ENCODE peak calls at places on chromosomes 11 and 22, in four cellular contexts. One of them, this sample, is unnamed.
A peak's percentile ranks its signal among the peaks of the same experiment; 100 is the strongest.

GRCh38 chr11:14422052-14422813 is 63.2 kb upstream of the RRAS2 start:
- DNase-seq in psoas muscle: peak; percentile 96
- DNase-seq in heart left ventricle: peak; percentile 94
- DNase-seq in CD4-positive, alpha-beta memory T cell: no peak
- DNase-seq in this sample: peak; percentile 94

GRCh38 chr11:106581399-106581798 is 436.9 kb downstream of the GUCY1A2 start:
- DNase-seq in psoas muscle: no peak
- DNase-seq in heart left ventricle: no peak
- DNase-seq in CD4-positive, alpha-beta memory T cell: no peak
- DNase-seq in this sample: no peak

GRCh38 chr11:29482510-29482909 is 534.3 kb downstream of the KCNA4 start:
- DNase-seq in psoas muscle: no peak
- DNase-seq in heart left ventricle: no peak
- DNase-seq in CD4-positive, alpha-beta memory T cell: no peak
- DNase-seq in this sample: no peak

GRCh38 chr11:35190804-35191348 is 51.9 kb downstream of the CD44 start:
- DNase-seq in psoas muscle: no peak
- DNase-seq in heart left ventricle: no peak
- DNase-seq in CD4-positive, alpha-beta memory T cell: no peak
- DNase-seq in this sample: no peak

GRCh38 chr11:69546735-69547370 is 65.4 kb downstream of the LINC01488 start:
- DNase-seq in psoas muscle: no peak
- DNase-seq in heart left ventricle: no peak
- DNase-seq in CD4-positive, alpha-beta memory T cell: no peak
- DNase-seq in this sample: no peak

GRCh38 chr22:20602589-20603164 is 95.3 kb downstream of the MED15 start:
- DNase-seq in psoas muscle: no peak
- DNase-seq in heart left ventricle: no peak
- DNase-seq in CD4-positive, alpha-beta memory T cell: no peak
- DNase-seq in this sample: no peak

GRCh38 chr11:56841210-56841810 is 92.8 kb upstream of the OR9G4 start:
- DNase-seq in psoas muscle: peak; percentile 38
- DNase-seq in heart left ventricle: peak; percentile 25
- DNase-seq in CD4-positive, alpha-beta memory T cell: no peak
- DNase-seq in this sample: no peak

GRCh38 chr11:123642435-123642834 is 12.0 kb downstream of the SCN3B start:
- DNase-seq in psoas muscle: no peak
- DNase-seq in heart left ventricle: no peak
- DNase-seq in CD4-positive, alpha-beta memory T cell: no peak
- DNase-seq in this sample: no peak

GRCh38 chr11:87266751-87267150 is 229.0 kb downstream of the TMEM135 start:
- DNase-seq in psoas muscle: no peak
- DNase-seq in heart left ventricle: no peak
- DNase-seq in CD4-positive, alpha-beta memory T cell: no peak
- DNase-seq in this sample: no peak

GRCh38 chr11:75689861-75690641 is 21.2 kb upstream of the MAP6 start:
- DNase-seq in psoas muscle: no peak
- DNase-seq in heart left ventricle: no peak
- DNase-seq in CD4-positive, alpha-beta memory T cell: no peak
- DNase-seq in this sample: no peak

GRCh38 chr11:1786466-1786865 is 22.7 kb upstream of the CTSD start:
- DNase-seq in psoas muscle: no peak
- DNase-seq in heart left ventricle: no peak
- DNase-seq in CD4-positive, alpha-beta memory T cell: no peak
- DNase-seq in this sample: no peak

GRCh38 chr22:17994424-17995108 is 29.8 kb downstream of the MICAL3 start:
- DNase-seq in psoas muscle: no peak
- DNase-seq in heart left ventricle: no peak
- DNase-seq in CD4-positive, alpha-beta memory T cell: no peak
- DNase-seq in this sample: no peak

GRCh38 chr11:3660960-3661359 is 10.2 kb downstream of the CHRNA10 start:
- DNase-seq in psoas muscle: no peak
- DNase-seq in heart left ventricle: no peak
- DNase-seq in CD4-positive, alpha-beta memory T cell: no peak
- DNase-seq in this sample: no peak

GRCh38 chr11:12042215-12042676 is 33.8 kb upstream of the DKK3 start:
- DNase-seq in psoas muscle: no peak
- DNase-seq in heart left ventricle: no peak
- DNase-seq in CD4-positive, alpha-beta memory T cell: no peak
- DNase-seq in this sample: no peak

GRCh38 chr11:32723332-32723731 is 71.1 kb downstream of the CCDC73 start:
- DNase-seq in psoas muscle: no peak
- DNase-seq in heart left ventricle: no peak
- DNase-seq in CD4-positive, alpha-beta memory T cell: no peak
- DNase-seq in this sample: no peak

GRCh38 chr11:112625816-112626215 is 335.4 kb upstream of the NCAM1 start:
- DNase-seq in psoas muscle: no peak
- DNase-seq in heart left ventricle: no peak
- DNase-seq in CD4-positive, alpha-beta memory T cell: no peak
- DNase-seq in this sample: no peak

GRCh38 chr11:112364962-112365481 is 104.4 kb upstream of the PLET1 start:
- DNase-seq in psoas muscle: no peak
- DNase-seq in heart left ventricle: no peak
- DNase-seq in CD4-positive, alpha-beta memory T cell: no peak
- DNase-seq in this sample: no peak

GRCh38 chr11:75482931-75483469 is 42.7 kb downstream of the GDPD5 start:
- DNase-seq in psoas muscle: no peak
- DNase-seq in heart left ventricle: no peak
- DNase-seq in CD4-positive, alpha-beta memory T cell: no peak
- DNase-seq in this sample: no peak

GRCh38 chr11:10452211-10452767 is 2.8 kb upstream of the AMPD3 start:
- DNase-seq in psoas muscle: no peak
- DNase-seq in heart left ventricle: no peak
- DNase-seq in CD4-positive, alpha-beta memory T cell: no peak
- DNase-seq in this sample: no peak

GRCh38 chr11:134393638-134394037 is 18.4 kb downstream of the B3GAT1 start:
- DNase-seq in psoas muscle: no peak
- DNase-seq in heart left ventricle: no peak
- DNase-seq in CD4-positive, alpha-beta memory T cell: no peak
- DNase-seq in this sample: no peak

GRCh38 chr11:36022891-36023290 is 79.0 kb downstream of the LDLRAD3 start:
- DNase-seq in psoas muscle: no peak
- DNase-seq in heart left ventricle: no peak
- DNase-seq in CD4-positive, alpha-beta memory T cell: no peak
- DNase-seq in this sample: no peak

GRCh38 chr22:33896801-33897620 is 23.3 kb downstream of the LARGE1 start:
- DNase-seq in psoas muscle: no peak
- DNase-seq in heart left ventricle: no peak
- DNase-seq in CD4-positive, alpha-beta memory T cell: no peak
- DNase-seq in this sample: no peak

GRCh38 chr11:44290206-44290605 is 19.7 kb downstream of the ALX4 start:
- DNase-seq in psoas muscle: no peak
- DNase-seq in heart left ventricle: no peak
- DNase-seq in CD4-positive, alpha-beta memory T cell: no peak
- DNase-seq in this sample: no peak

GRCh38 chr11:80727315-80727714 is 1286.5 kb upstream of the TENM4 start:
- DNase-seq in psoas muscle: no peak
- DNase-seq in heart left ventricle: no peak
- DNase-seq in CD4-positive, alpha-beta memory T cell: no peak
- DNase-seq in this sample: no peak

GRCh38 chr11:68331338-68331947 is 19.1 kb downstream of the LRP5 start:
- DNase-seq in psoas muscle: no peak
- DNase-seq in heart left ventricle: peak; percentile 39
- DNase-seq in CD4-positive, alpha-beta memory T cell: no peak
- DNase-seq in this sample: no peak

GRCh38 chr22:39647836-39648500 is 77.4 kb downstream of the CACNA1I start:
- DNase-seq in psoas muscle: peak; percentile 41
- DNase-seq in heart left ventricle: no peak
- DNase-seq in CD4-positive, alpha-beta memory T cell: no peak
- DNase-seq in this sample: no peak

GRCh38 chr22:37198290-37199102 is 10.4 kb upstream of the C1QTNF6 start:
- DNase-seq in psoas muscle: peak; percentile 93
- DNase-seq in heart left ventricle: peak; percentile 87
- DNase-seq in CD4-positive, alpha-beta memory T cell: peak; percentile 83
- DNase-seq in this sample: peak; percentile 87

GRCh38 chr11:110883266-110883665 is 171.0 kb upstream of the ARHGAP20 start:
- DNase-seq in psoas muscle: no peak
- DNase-seq in heart left ventricle: no peak
- DNase-seq in CD4-positive, alpha-beta memory T cell: no peak
- DNase-seq in this sample: no peak

GRCh38 chr22:46071451-46072029 is 78.8 kb upstream of the PPARA start:
- DNase-seq in psoas muscle: peak; percentile 97
- DNase-seq in heart left ventricle: peak; percentile 95
- DNase-seq in CD4-positive, alpha-beta memory T cell: peak; percentile 50
- DNase-seq in this sample: peak; percentile 91

GRCh38 chr11:2951235-2952110 is 22.3 kb upstream of the PHLDA2 start:
- DNase-seq in psoas muscle: no peak
- DNase-seq in heart left ventricle: no peak
- DNase-seq in CD4-positive, alpha-beta memory T cell: no peak
- DNase-seq in this sample: no peak

GRCh38 chr11:69249641-69250502 is 44.1 kb upstream of the MYEOV start:
- DNase-seq in psoas muscle: no peak
- DNase-seq in heart left ventricle: no peak
- DNase-seq in CD4-positive, alpha-beta memory T cell: no peak
- DNase-seq in this sample: no peak

GRCh38 chr22:42627981-42628380 is 12.4 kb downstream of the ATP5MGL start:
- DNase-seq in psoas muscle: no peak
- DNase-seq in heart left ventricle: no peak
- DNase-seq in CD4-positive, alpha-beta memory T cell: no peak
- DNase-seq in this sample: no peak

GRCh38 chr22:42625416-42625815 is 10.7 kb upstream of the POLDIP3 start:
- DNase-seq in psoas muscle: no peak
- DNase-seq in heart left ventricle: no peak
- DNase-seq in CD4-positive, alpha-beta memory T cell: no peak
- DNase-seq in this sample: no peak

GRCh38 chr22:42624551-42625106 is 9.9 kb upstream of the POLDIP3 start:
- DNase-seq in psoas muscle: no peak
- DNase-seq in heart left ventricle: no peak
- DNase-seq in CD4-positive, alpha-beta memory T cell: no peak
- DNase-seq in this sample: no peak

GRCh38 chr22:42626431-42626830 is 11.7 kb upstream of the POLDIP3 start:
- DNase-seq in psoas muscle: no peak
- DNase-seq in heart left ventricle: no peak
- DNase-seq in CD4-positive, alpha-beta memory T cell: no peak
- DNase-seq in this sample: no peak

DNA sequence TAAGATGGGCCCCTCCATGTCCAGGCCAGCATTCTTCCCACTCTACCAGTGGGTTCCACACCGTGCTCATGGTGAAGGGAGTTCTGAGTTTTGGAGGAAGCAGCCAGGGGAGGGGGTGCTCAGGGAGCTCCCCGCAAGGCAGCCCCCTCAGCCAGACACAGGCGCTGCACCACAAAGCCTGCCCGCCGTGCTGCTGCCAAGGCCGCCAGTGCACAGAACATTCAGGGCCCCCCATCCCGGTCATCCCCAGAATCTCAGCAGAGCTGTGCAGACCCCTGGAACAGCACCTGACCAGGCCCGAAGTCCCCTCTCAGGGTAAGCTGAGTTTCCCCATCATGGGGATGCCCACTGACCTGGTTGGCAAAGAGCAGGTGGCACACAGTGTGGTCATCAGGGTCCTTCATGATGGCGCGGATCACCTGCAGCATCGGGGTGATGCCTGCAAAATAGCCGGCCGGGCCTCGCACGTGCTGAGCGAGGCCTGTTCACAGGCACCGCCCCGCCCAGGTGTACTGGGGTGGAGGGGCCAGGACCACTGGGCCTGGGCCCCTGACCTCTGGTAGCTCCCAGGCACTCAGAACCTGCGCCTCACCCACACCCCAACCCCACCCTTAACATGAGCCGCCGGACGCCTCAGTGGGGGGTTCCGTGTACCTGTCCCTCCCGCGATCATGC is 12.4 kb upstream of the POLDIP3 start:
- DNase-seq in psoas muscle: no peak
- DNase-seq in heart left ventricle: no peak
- DNase-seq in CD4-positive, alpha-beta memory T cell: no peak
- DNase-seq in this sample: no peak
- H3K27ac ChIP-seq in psoas muscle: no peak overlapping the region
- H3K27ac ChIP-seq in heart left ventricle: no peak overlapping the region
- H3K27ac ChIP-seq in CD4-positive, alpha-beta memory T cell: no peak overlapping the region
- H3K27ac ChIP-seq in this sample: no peak overlapping the region

GRCh38 chr22:50312371-50312770 is 4.9 kb upstream of the PLXNB2 start:
- DNase-seq in psoas muscle: peak; percentile 28
- DNase-seq in heart left ventricle: no peak
- DNase-seq in CD4-positive, alpha-beta memory T cell: no peak
- DNase-seq in this sample: no peak
- H3K4me1 ChIP-seq in psoas muscle: no peaks in the 10 kb centered on the region
- H3K4me1 ChIP-seq in heart left ventricle: peaks cover 23% of the 10 kb centered on the region
- H3K4me1 ChIP-seq in CD4-positive, alpha-beta memory T cell: peaks cover 19% of the 10 kb centered on the region
- H3K4me1 ChIP-seq in this sample: peaks cover 28% of the 10 kb centered on the region

GRCh38 chr11:65888163-65888814 is at the start of gene FIBP:
- DNase-seq in psoas muscle: peak; percentile 99
- DNase-seq in heart left ventricle: peak; percentile 99
- DNase-seq in CD4-positive, alpha-beta memory T cell: peak; percentile 90
- DNase-seq in this sample: peak; percentile 98

GRCh38 chr11:65890324-65891179 is at the start of gene CCDC85B:
- DNase-seq in psoas muscle: peak; percentile 99
- DNase-seq in heart left ventricle: peak; percentile 99
- DNase-seq in CD4-positive, alpha-beta memory T cell: peak; percentile 98
- DNase-seq in this sample: peak; percentile 100

GRCh38 chr11:65894034-65894591 is 3.6 kb downstream of the CCDC85B start:
- DNase-seq in psoas muscle: no peak
- DNase-seq in heart left ventricle: peak; percentile 69
- DNase-seq in CD4-positive, alpha-beta memory T cell: peak; percentile 21
- DNase-seq in this sample: no peak

GRCh38 chr11:65892661-65893317 is 2.3 kb downstream of the CCDC85B start:
- DNase-seq in psoas muscle: no peak
- DNase-seq in heart left ventricle: peak; percentile 35
- DNase-seq in CD4-positive, alpha-beta memory T cell: no peak
- DNase-seq in this sample: no peak

GRCh38 chr11:65891180-65892136 is 985 bp downstream of the CCDC85B start:
- DNase-seq in psoas muscle: peak; percentile 74
- DNase-seq in heart left ventricle: peak; percentile 79
- DNase-seq in CD4-positive, alpha-beta memory T cell: no peak
- DNase-seq in this sample: no peak
- H3K27ac ChIP-seq in psoas muscle: peak overlapping the region; percentile 97
- H3K27ac ChIP-seq in heart left ventricle: peak overlapping the region; percentile 93
- H3K27ac ChIP-seq in CD4-positive, alpha-beta memory T cell: peak overlapping the region; percentile 86
- H3K27ac ChIP-seq in this sample: peak overlapping the region; percentile 100

GRCh38 chr11:71452354-71453020 is 516 bp upstream of the NADSYN1 start:
- DNase-seq in psoas muscle: peak; percentile 66
- DNase-seq in heart left ventricle: peak; percentile 59
- DNase-seq in CD4-positive, alpha-beta memory T cell: peak; percentile 82
- DNase-seq in this sample: peak; percentile 73

GRCh38 chr11:71448257-71449161 is at the start of gene DHCR7:
- DNase-seq in psoas muscle: peak; percentile 96
- DNase-seq in heart left ventricle: peak; percentile 98
- DNase-seq in CD4-positive, alpha-beta memory T cell: peak; percentile 89
- DNase-seq in this sample: peak; percentile 98

GRCh38 chr11:71449596-71449995 is 1.4 kb upstream of the DHCR7 start:
- DNase-seq in psoas muscle: no peak
- DNase-seq in heart left ventricle: no peak
- DNase-seq in CD4-positive, alpha-beta memory T cell: no peak
- DNase-seq in this sample: no peak

GRCh38 chr11:71451596-71452353 is 1.2 kb upstream of the NADSYN1 start:
- DNase-seq in psoas muscle: peak; percentile 49
- DNase-seq in heart left ventricle: no peak
- DNase-seq in CD4-positive, alpha-beta memory T cell: no peak
- DNase-seq in this sample: no peak

DNA sequence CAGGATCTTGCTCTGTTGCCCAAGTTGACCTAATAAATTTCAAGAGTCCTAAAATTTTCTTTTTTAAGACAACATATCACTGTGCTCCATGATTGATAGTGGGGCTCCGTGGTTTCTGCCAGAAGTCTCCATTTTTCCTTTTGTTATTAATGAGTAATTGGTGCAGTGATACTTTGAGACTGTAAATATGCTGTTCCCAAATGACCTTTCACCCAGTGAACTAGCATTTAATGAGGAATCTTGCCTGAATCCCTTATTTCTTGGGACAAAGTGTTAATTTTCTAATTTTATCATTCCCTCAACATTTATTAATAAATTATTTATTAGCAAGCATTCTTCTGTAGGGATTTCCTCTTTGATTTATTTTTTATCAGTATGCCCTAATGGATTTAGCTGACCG is 2.3 kb upstream of the DHCR7 start:
- DNase-seq in psoas muscle: no peak
- DNase-seq in heart left ventricle: no peak
- DNase-seq in CD4-positive, alpha-beta memory T cell: no peak
- DNase-seq in this sample: no peak
- H3K4me1 ChIP-seq in psoas muscle: peaks cover 16% of the 10 kb centered on the region
- H3K4me1 ChIP-seq in heart left ventricle: peaks cover 41% of the 10 kb centered on the region
- H3K4me1 ChIP-seq in CD4-positive, alpha-beta memory T cell: peaks cover 58% of the 10 kb centered on the region
- H3K4me1 ChIP-seq in this sample: peaks cover 39% of the 10 kb centered on the region

This sample was measured in right atrium auricular region.